ENCODE peak calls at places on chromosomes 11 and 22, in five cellular contexts. X is NCI-H774, T is LHCN-M2, P is fibroblast of lung, E is BE2C. K is an unnamed sample.

GRCh38 chr22:28435271-28435825 is 244.3 kb downstream of the TTC28 start:
- DNase-seq in E (no peak), T (no peak), X (no peak), P (no peak), K (no peak)

GRCh38 chr22:39097098-39098020 is at the start of gene APOBEC3H:
- DNase-seq in T (peak), E (no peak), X (no peak), P (no peak), K (peak)

GRCh38 chr11:13118194-13118593 is 109.1 kb downstream of the RASSF10 start:
- DNase-seq in P (peak), X (no peak), E (no peak), T (peak), K (no peak)

GRCh38 chr11:17596711-17597110 is 49.7 kb downstream of the OTOG start:
- DNase-seq in E (no peak), T (no peak), P (no peak), X (no peak), K (no peak)

GRCh38 chr22:50723991-50724390 is 14.0 kb upstream of the ACR start:
- DNase-seq in P (no peak), E (no peak), X (no peak), T (no peak), K (no peak)

GRCh38 chr11:62514151-62514550 is 32.5 kb downstream of the AHNAK start:
- DNase-seq in T (no peak), X (no peak), P (no peak), E (no peak), K (no peak)

GRCh38 chr11:44313701-44314489 is 4.0 kb upstream of the ALX4 start:
- DNase-seq in X (no peak), E (no peak), P (peak), T (no peak), K (no peak)

GRCh38 chr11:65060913-65061408 is 2.6 kb upstream of the NAALADL1 start:
- DNase-seq in X (no peak), T (no peak), E (no peak), P (peak), K (no peak)

GRCh38 chr11:118216621-118217526 is 7.9 kb downstream of the JAML start:
- DNase-seq in E (no peak), T (no peak), P (no peak), X (no peak), K (no peak)

GRCh38 chr11:93225642-93226041 is 27.9 kb upstream of the SLC36A4 start:
- DNase-seq in T (peak), E (no peak), P (peak), X (peak), K (no peak)

GRCh38 chr11:8744423-8744822 is 61.8 kb downstream of the RPL27A start:
- DNase-seq in P (no peak), X (no peak), T (peak), E (no peak), K (no peak)

GRCh38 chr11:116930177-116930576 is 92.8 kb upstream of the APOA1 start:
- DNase-seq in T (no peak), E (no peak), P (peak), X (no peak), K (no peak)

GRCh38 chr22:39908737-39909136 is 7.9 kb downstream of the GRAP2 start:
- DNase-seq in P (no peak), X (no peak), E (no peak), T (peak), K (no peak)

GRCh38 chr11:119340335-119341221 is at the start of gene C1QTNF5:
- DNase-seq in T (peak), E (no peak), X (no peak), P (peak), K (peak)

GRCh38 chr11:68065841-68066240 is 27.0 kb downstream of the TCIRG1 start:
- DNase-seq in T (no peak), P (no peak), E (no peak), X (no peak), K (no peak)

GRCh38 chr11:74142624-74143023 is 28.2 kb downstream of the C2CD3 start:
- DNase-seq in X (no peak), P (no peak), T (peak), E (no peak), K (no peak)

GRCh38 chr22:50483977-50484853 is 2.4 kb upstream of the MIOX start:
- DNase-seq in E (no peak), P (no peak), T (no peak), X (no peak), K (no peak)

GRCh38 chr11:16737860-16738197 is 618 bp upstream of the C11orf58 start:
- DNase-seq in E (no peak), T (no peak), P (no peak), X (no peak), K (peak)

GRCh38 chr11:34366522-34366921 is 8.7 kb upstream of the ABTB2 start:
- DNase-seq in E (peak), P (peak), X (no peak), T (peak), K (no peak)

GRCh38 chr22:21754523-21755128 is 19.0 kb upstream of the YPEL1 start:
- DNase-seq in X (no peak), E (peak), P (peak), T (no peak), K (no peak)

GRCh38 chr11:92383430-92383829 is 158.8 kb downstream of the FAT3 start:
- DNase-seq in X (no peak), P (peak), E (no peak), T (peak), K (no peak)

GRCh38 chr11:116958246-116958645 is 120.8 kb upstream of the APOA1 start:
- DNase-seq in X (no peak), E (no peak), P (peak), T (no peak), K (no peak)